ENCODE peak calls at places on chromosomes 13 and 19, in eight cellular contexts. F, O, Q, G, W, U, V and B are unnamed samples.
A peak's percentile ranks its signal among the peaks of the same experiment; 100 is the strongest.

GRCh38 chr19:30342901-30343300 is 29.3 kb upstream of the ZNF536 start:
- DNase-seq in F (no peak), O (no peak), Q (no peak), G (no peak), W (no peak), U (no peak), V (no peak), B (no peak)

GRCh38 chr13:46297338-46297737 is 85.6 kb downstream of the LRRC63 start:
- DNase-seq in F (no peak), O (no peak), Q (no peak), G (peak; percentile 58), W (no peak), U (peak; percentile 39), V (no peak), B (no peak)

GRCh38 chr19:1826557-1827521 is 14.8 kb upstream of the ATP8B3 start:
- DNase-seq in F (peak; percentile 52), O (no peak), Q (no peak), G (peak; percentile 24), W (no peak), U (no peak), V (no peak), B (no peak)

GRCh38 chr19:18202759-18203407 is 959 bp downstream of the RAB3A start:
- DNase-seq in F (peak; percentile 78), O (no peak), Q (peak; percentile 60), G (peak; percentile 29), W (no peak), U (peak; percentile 20), V (peak; percentile 9), B (no peak)

GRCh38 chr19:48495391-48495790 is 16.2 kb downstream of the LMTK3 start:
- DNase-seq in F (no peak), O (no peak), Q (no peak), G (no peak), W (no peak), U (no peak), V (no peak), B (no peak)

GRCh38 chr13:32905063-32905863 is 111.0 kb upstream of the KL start:
- DNase-seq in F (peak; percentile 74), O (no peak), Q (no peak), G (no peak), W (no peak), U (no peak), V (peak; percentile 33), B (no peak)

GRCh38 chr19:41366089-41366488 is 2.1 kb upstream of the B9D2 start:
- DNase-seq in F (peak; percentile 64), O (no peak), Q (no peak), G (no peak), W (no peak), U (no peak), V (no peak), B (no peak)

GRCh38 chr13:50320297-50320862 is 305.1 kb downstream of the KCNRG start:
- DNase-seq in F (no peak), O (no peak), Q (no peak), G (peak; percentile 35), W (no peak), U (no peak), V (peak; percentile 40), B (no peak)

GRCh38 chr13:33284016-33284415 is 1.5 kb downstream of the STARD13 start:
- DNase-seq in F (no peak), O (no peak), Q (no peak), G (peak; percentile 48), W (no peak), U (peak; percentile 50), V (no peak), B (no peak)

GRCh38 chr19:41302624-41303351 is 7.2 kb upstream of the CCDC97 start:
- DNase-seq in F (no peak), O (no peak), Q (peak; percentile 82), G (no peak), W (no peak), U (no peak), V (no peak), B (no peak)

GRCh38 chr13:26246154-26246553 is 7.8 kb upstream of the CDK8 start:
- DNase-seq in F (no peak), O (no peak), Q (no peak), G (no peak), W (no peak), U (no peak), V (no peak), B (no peak)

GRCh38 chr19:46015961-46016425 is 6.9 kb downstream of the PGLYRP1 start:
- DNase-seq in F (no peak), O (no peak), Q (peak; percentile 59), G (no peak), W (no peak), U (peak; percentile 23), V (no peak), B (no peak)

GRCh38 chr13:25292301-25292700 is 5.0 kb upstream of the MTMR6 start:
- DNase-seq in F (no peak), O (peak; percentile 38), Q (no peak), G (peak; percentile 21), W (no peak), U (no peak), V (peak; percentile 25), B (no peak)

GRCh38 chr13:50512602-50513527 is 330.6 kb downstream of the DLEU7 start:
- DNase-seq in F (peak; percentile 95), O (no peak), Q (peak; percentile 73), G (peak; percentile 70), W (no peak), U (peak; percentile 73), V (no peak), B (peak; percentile 23)

GRCh38 chr19:45059258-45059965 is 16.9 kb downstream of the ZNF296 start:
- DNase-seq in F (peak; percentile 95), O (peak; percentile 26), Q (peak; percentile 89), G (peak; percentile 87), W (peak; percentile 56), U (peak; percentile 79), V (peak; percentile 70), B (no peak)

GRCh38 chr13:113044431-113045114 is 61.0 kb upstream of the F7 start:
- DNase-seq in F (no peak), O (no peak), Q (no peak), G (no peak), W (no peak), U (no peak), V (no peak), B (no peak)
- H3K27me3 ChIP-seq in F (no peaks in the 10 kb centered on the region), O (no peaks in the 10 kb centered on the region), Q (no peaks in the 10 kb centered on the region), G (peaks cover 14% of the 10 kb centered on the region), W (no peaks in the 10 kb centered on the region), U (peaks cover 59% of the 10 kb centered on the region), V (no peaks in the 10 kb centered on the region), B (no peaks in the 10 kb centered on the region)

DNA sequence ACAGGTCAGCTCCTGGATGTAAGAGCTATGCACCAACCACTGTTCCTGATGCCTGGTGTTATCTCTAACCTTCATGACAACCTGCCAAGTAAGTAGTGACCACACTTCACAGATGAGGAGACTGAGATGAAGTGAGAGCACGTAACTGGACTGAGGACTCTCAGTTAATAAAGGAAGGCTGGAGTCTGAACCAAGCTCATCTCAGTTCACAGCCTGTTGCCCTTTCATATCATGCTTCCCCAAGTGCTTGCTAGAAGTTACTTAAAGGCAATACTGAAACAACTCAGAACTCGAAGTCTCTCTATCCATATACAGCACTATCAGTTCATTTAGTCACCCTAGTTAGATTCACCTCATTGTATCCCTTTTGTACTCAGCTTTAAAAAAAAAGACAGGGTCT is 119.7 kb downstream of the ABCC4 start:
- DNase-seq in F (no peak), O (no peak), Q (no peak), G (no peak), W (no peak), U (no peak), V (no peak), B (no peak)
- H3K4me1 ChIP-seq in F (no peaks in the 10 kb centered on the region), O (no peaks in the 10 kb centered on the region), Q (peaks cover 49% of the 10 kb centered on the region), G (peaks cover 9% of the 10 kb centered on the region), W (peaks cover 8% of the 10 kb centered on the region), U (no peaks in the 10 kb centered on the region), V (no peaks in the 10 kb centered on the region), B (no peaks in the 10 kb centered on the region)

GRCh38 chr13:92537485-92537884 is 689.1 kb upstream of the GPC6 start:
- DNase-seq in F (no peak), O (peak; percentile 34), Q (no peak), G (peak; percentile 6), W (no peak), U (no peak), V (no peak), B (no peak)
- H3K27me3 ChIP-seq in F (no peaks in the 10 kb centered on the region), O (no peaks in the 10 kb centered on the region), Q (no peaks in the 10 kb centered on the region), G (no peaks in the 10 kb centered on the region), W (no peaks in the 10 kb centered on the region), U (no peaks in the 10 kb centered on the region), V (no peaks in the 10 kb centered on the region), B (no peaks in the 10 kb centered on the region)

DNA sequence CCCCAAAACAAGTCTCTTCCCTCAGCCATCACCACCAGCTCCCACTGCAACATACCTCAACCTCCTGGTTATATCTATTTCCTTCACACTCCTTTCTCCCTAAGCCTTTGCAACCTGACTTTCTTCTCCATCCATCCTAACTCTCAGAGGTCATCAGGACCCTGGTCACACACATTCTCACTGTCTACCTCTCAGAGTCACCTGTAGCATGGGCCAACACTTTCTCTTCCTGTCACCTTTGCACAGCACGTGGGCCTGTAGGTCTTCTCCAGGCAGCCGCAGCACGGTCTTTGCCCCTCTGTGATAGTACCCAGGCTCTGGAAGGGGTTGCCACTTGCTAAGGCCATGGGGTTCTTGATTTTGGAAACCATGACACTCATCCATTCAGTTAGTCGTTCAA is 921.1 kb downstream of the UQCRFS1 start:
- DNase-seq in F (no peak), O (no peak), Q (no peak), G (no peak), W (no peak), U (no peak), V (no peak), B (no peak)
- H3K4me1 ChIP-seq in F (no peaks in the 10 kb centered on the region), O (no peaks in the 10 kb centered on the region), Q (no peaks in the 10 kb centered on the region), G (peaks cover 45% of the 10 kb centered on the region), W (peaks cover 23% of the 10 kb centered on the region), U (peaks cover 17% of the 10 kb centered on the region), V (peaks cover 32% of the 10 kb centered on the region), B (no peaks in the 10 kb centered on the region)

GRCh38 chr19:3357362-3357730 is 9.0 kb upstream of the NFIC start:
- DNase-seq in F (no peak), O (no peak), Q (no peak), G (no peak), W (no peak), U (no peak), V (no peak), B (no peak)

GRCh38 chr19:3358919-3359849 is 7.2 kb upstream of the NFIC start:
- DNase-seq in F (peak; percentile 69), O (no peak), Q (peak; percentile 82), G (peak; percentile 72), W (peak; percentile 78), U (peak; percentile 84), V (no peak), B (no peak)

GRCh38 chr19:3358392-3358918 is 7.9 kb upstream of the NFIC start:
- DNase-seq in F (no peak), O (no peak), Q (no peak), G (no peak), W (no peak), U (no peak), V (no peak), B (no peak)

GRCh38 chr19:3357731-3358391 is 8.5 kb upstream of the NFIC start:
- DNase-seq in F (no peak), O (no peak), Q (no peak), G (no peak), W (no peak), U (no peak), V (no peak), B (no peak)

DNA sequence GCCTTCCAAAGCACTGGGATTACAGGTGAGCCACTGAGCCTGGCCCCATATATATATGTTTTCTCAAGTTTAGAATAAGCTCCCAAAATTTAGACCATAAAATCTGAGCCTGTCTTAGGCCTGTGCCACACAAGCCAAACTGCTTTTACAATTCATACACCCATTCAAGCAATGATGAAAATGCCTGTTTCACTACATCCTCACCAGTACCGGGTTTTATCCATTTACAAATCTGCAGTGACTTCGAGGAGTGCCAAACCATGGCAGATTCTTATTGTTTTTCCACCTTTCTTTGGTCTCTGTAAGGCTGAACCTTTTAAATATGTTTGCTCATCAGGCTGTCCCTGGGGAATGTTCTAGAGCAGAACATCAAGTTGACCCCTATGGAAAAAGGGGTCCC is 9.6 kb upstream of the NFIC start:
- DNase-seq in F (no peak), O (no peak), Q (no peak), G (no peak), W (no peak), U (no peak), V (no peak), B (no peak)
- H3K27me3 ChIP-seq in F (no peaks in the 10 kb centered on the region), O (peaks cover 21% of the 10 kb centered on the region), Q (no peaks in the 10 kb centered on the region), G (peaks cover 55% of the 10 kb centered on the region), W (no peaks in the 10 kb centered on the region), U (no peaks in the 10 kb centered on the region), V (no peaks in the 10 kb centered on the region), B (no peaks in the 10 kb centered on the region)